ENCODE peak calls at places on chromosomes 5 and 9, in six cellular contexts. S is glomerular endothelial cell; H is activated T-cell treated with anti-CD3 and anti-CD28 coated beads, Interleukin-2, amount 50 U/mL, for 1 hour; T is Kasumi-1; N is EH; K is NCI-H1092 treated with DMSO at 0.1 percent for 48 hours. O is an unnamed sample.

GRCh38 chr9:72119853-72120252 is 29.4 kb upstream of the GDA start:
- DNase-seq in H (no peak), N (no peak), K (no peak), S (no peak), T (no peak), O (no peak)

GRCh38 chr5:84213861-84214260 is 170.8 kb downstream of the EDIL3 start:
- DNase-seq in H (no peak), K (no peak), N (no peak), T (no peak), S (no peak), O (no peak)

GRCh38 chr9:132168347-132168746 is 6.5 kb downstream of the NTNG2 start:
- DNase-seq in K (peak), N (no peak), S (no peak), H (no peak), T (no peak), O (peak)

GRCh38 chr5:33143405-33144123 is 297.2 kb upstream of the TARS1 start:
- DNase-seq in S (no peak), N (no peak), K (no peak), T (no peak), H (no peak), O (no peak)

GRCh38 chr5:15834596-15835245 is 334.7 kb downstream of the FBXL7 start:
- DNase-seq in T (no peak), N (peak), S (peak), H (no peak), K (no peak), O (no peak)

GRCh38 chr5:106522296-106522695 is 1148.4 kb downstream of the EFNA5 start:
- DNase-seq in H (no peak), T (no peak), K (no peak), S (no peak), N (no peak), O (no peak)

GRCh38 chr9:127763918-127764384 is 14.5 kb downstream of the SH2D3C start:
- DNase-seq in S (no peak), K (no peak), H (peak), N (peak), T (peak), O (no peak)

GRCh38 chr5:65762234-65762633 is 40.2 kb downstream of the NLN start:
- DNase-seq in N (peak), T (no peak), K (no peak), H (no peak), S (no peak), O (no peak)

GRCh38 chr9:38387751-38388150 is 4.8 kb upstream of the ALDH1B1 start:
- DNase-seq in H (no peak), N (no peak), S (no peak), K (no peak), T (no peak), O (no peak)

GRCh38 chr9:107707915-107708441 is 218.4 kb upstream of the KLF4 start:
- DNase-seq in N (peak), K (no peak), S (no peak), H (no peak), T (no peak), O (no peak)

GRCh38 chr9:124377985-124378384 is 37.3 kb downstream of the PSMB7 start:
- DNase-seq in N (no peak), T (no peak), K (no peak), H (no peak), S (no peak), O (no peak)

GRCh38 chr9:117451336-117451735 is 36.5 kb upstream of the ASTN2 start:
- DNase-seq in H (no peak), N (no peak), S (no peak), T (no peak), K (no peak), O (no peak)

GRCh38 chr5:150499437-150499956 is 8.4 kb upstream of the NDST1 start:
- DNase-seq in H (no peak), T (no peak), S (no peak), K (no peak), N (no peak), O (no peak)

GRCh38 chr5:166695311-166695710 is 1596.1 kb upstream of the WWC1 start:
- DNase-seq in K (no peak), T (no peak), N (no peak), S (no peak), H (no peak), O (no peak)

GRCh38 chr9:134548185-134548584 is 93.4 kb upstream of the COL5A1 start:
- DNase-seq in T (no peak), N (no peak), K (no peak), S (no peak), H (no peak), O (no peak)

GRCh38 chr9:37040508-37041127 is 6.5 kb upstream of the PAX5 start:
- DNase-seq in H (no peak), N (no peak), K (no peak), S (no peak), T (no peak), O (no peak)

GRCh38 chr5:81242906-81243436 is 9.8 kb downstream of the CKMT2 start:
- DNase-seq in H (no peak), N (no peak), S (no peak), T (no peak), K (peak), O (peak)

O was measured in Ammon's horn.